ENCODE peak calls at places on chromosomes 5 and 9, in eight cellular contexts. W is HS-5; O is stimulated activated CD4-positive, alpha-beta T cell treated with anti-CD3 and anti-CD28 coated beads, Interleukin-4, amount 100 ng/mL, for 24 hours; L is pons; Q is NCI-H1092; X is glomerular endothelial cell; D is cardiac muscle cell; Z is stimulated activated naive CD8-positive, alpha-beta T cell treated with anti-CD3 and anti-CD28 coated beads, Interleukin-15, Interleukin-2, amounts not matched to agents 100 U/mL and 50 U/mL, for 24 hours. U is an unnamed sample.

GRCh38 chr5:163408311-163408923 is 29.0 kb upstream of the CCNG1 start:
- DNase-seq in O (peak; percentile 61), Q (peak; percentile 10), L (peak; percentile 74), W (peak; percentile 33), X (peak; percentile 22), Z (peak; percentile 60), D (peak; percentile 57), U (peak; percentile 51)

GRCh38 chr9:88476491-88477271 is 58.3 kb upstream of the NXNL2 start:
- DNase-seq in Z (no peak), Q (no peak), W (no peak), D (peak; percentile 13), X (no peak), L (no peak), O (no peak), U (no peak)

GRCh38 chr9:137905740-137906139 is 28.2 kb downstream of the CACNA1B start:
- DNase-seq in D (no peak), Q (no peak), L (no peak), X (no peak), Z (no peak), W (no peak), O (no peak), U (no peak)

GRCh38 chr5:55896663-55897062 is 45.5 kb downstream of the IL31RA start:
- DNase-seq in Q (no peak), X (no peak), L (no peak), D (no peak), Z (no peak), W (no peak), O (no peak), U (no peak)

GRCh38 chr5:154644745-154645411 is 110.3 kb upstream of the LARP1 start:
- DNase-seq in W (no peak), X (no peak), Z (no peak), O (no peak), L (no peak), D (no peak), Q (no peak), U (no peak)

GRCh38 chr5:39340486-39340885 is 23.8 kb downstream of the C9 start:
- DNase-seq in D (no peak), L (no peak), Z (no peak), X (no peak), O (no peak), Q (no peak), W (no peak), U (no peak)

GRCh38 chr5:180938294-180938693 is 39.3 kb downstream of the BTNL8 start:
- DNase-seq in Z (no peak), L (no peak), W (no peak), D (no peak), Q (no peak), O (no peak), X (no peak), U (no peak)

GRCh38 chr9:86034863-86035734 is 64.3 kb downstream of the GOLM1 start:
- DNase-seq in Z (peak; percentile 27), X (no peak), L (peak; percentile 27), D (peak; percentile 65), O (no peak), W (no peak), Q (peak; percentile 8), U (no peak)

GRCh38 chr5:81208904-81209303 is 24.2 kb upstream of the CKMT2 start:
- DNase-seq in Z (no peak), O (no peak), Q (no peak), X (no peak), L (no peak), W (no peak), D (no peak), U (no peak)

GRCh38 chr5:159319363-159319762 is 10.9 kb downstream of the IL12B start:
- DNase-seq in Z (no peak), Q (no peak), D (no peak), L (peak; percentile 78), X (no peak), O (no peak), W (no peak), U (no peak)

GRCh38 chr5:173293817-173294672 is 34.2 kb downstream of the STC2 start:
- DNase-seq in Z (peak; percentile 80), O (peak; percentile 75), X (peak; percentile 42), W (peak; percentile 50), D (peak; percentile 90), Q (peak; percentile 65), L (peak; percentile 84), U (peak; percentile 78)

GRCh38 chr5:134328619-134329018 is 38.4 kb downstream of the CDKL3 start:
- DNase-seq in X (no peak), Z (no peak), O (no peak), W (no peak), L (no peak), D (no peak), Q (no peak), U (no peak)

GRCh38 chr9:83234541-83234940 is 171.6 kb upstream of the RASEF start:
- DNase-seq in D (no peak), L (no peak), Q (no peak), W (no peak), Z (no peak), O (no peak), X (no peak), U (no peak)

GRCh38 chr5:76341935-76342334 is 61.1 kb upstream of the IQGAP2 start:
- DNase-seq in W (no peak), L (peak; percentile 17), O (no peak), X (no peak), D (no peak), Q (no peak), Z (no peak), U (peak; percentile 49)

U was measured in lower lobe of right lung.